ENCODE peak calls at places on chromosomes 13 and 19, in four cellular contexts. K is WTC11, M is K562, O is H1. E is an unnamed sample.

GRCh38 chr19:35099155-35099896 is 16.3 kb upstream of the FXYD3 start:
- DNase-seq in O (no peak), M (no peak), K (no peak), E (no peak)

GRCh38 chr19:2132731-2133490 is 18.5 kb downstream of the AP3D1 start:
- DNase-seq in M (no peak), O (no peak), K (no peak), E (no peak)

GRCh38 chr19:3866798-3867638 is 1.8 kb downstream of the ZFR2 start:
- DNase-seq in K (no peak), M (no peak), O (no peak), E (no peak)

GRCh38 chr19:15831626-15832025 is 16.2 kb upstream of the OR10H1 start:
- DNase-seq in O (no peak), K (no peak), M (no peak), E (no peak)

GRCh38 chr13:110293037-110293436 is 13.9 kb downstream of the COL4A1 start:
- DNase-seq in O (no peak), K (no peak), M (no peak), E (no peak)

GRCh38 chr19:2507109-2507508 is 31.2 kb downstream of the GADD45B start:
- DNase-seq in M (peak), K (no peak), O (no peak), E (no peak)

GRCh38 chr13:109293166-109293565 is 493.2 kb downstream of the IRS2 start:
- DNase-seq in O (no peak), M (no peak), K (no peak), E (no peak)

GRCh38 chr19:4988770-4989251 is 19.9 kb downstream of the KDM4B start:
- DNase-seq in M (no peak), O (no peak), K (no peak), E (no peak)

GRCh38 chr19:14004619-14005380 is 1.3 kb downstream of the RFX1 start:
- DNase-seq in M (peak), K (no peak), O (no peak), E (peak)

GRCh38 chr19:3411636-3412035 is 45.3 kb downstream of the NFIC start:
- DNase-seq in M (no peak), K (no peak), O (no peak), E (no peak)

GRCh38 chr13:98972059-98972458 is 5.8 kb downstream of the DOCK9 start:
- DNase-seq in O (no peak), K (no peak), M (no peak), E (no peak)

GRCh38 chr13:101149735-101150380 is 266.4 kb downstream of the NALCN start:
- DNase-seq in K (peak), M (no peak), O (no peak), E (no peak)

GRCh38 chr13:43305416-43305815 is 282.0 kb downstream of the DNAJC15 start:
- DNase-seq in O (no peak), K (no peak), M (no peak), E (no peak)

GRCh38 chr13:43307221-43307920 is 284.0 kb downstream of the DNAJC15 start:
- DNase-seq in O (no peak), K (no peak), M (no peak), E (no peak)

GRCh38 chr13:43309301-43309700 is 285.9 kb downstream of the DNAJC15 start:
- DNase-seq in M (no peak), O (no peak), K (no peak), E (no peak)

GRCh38 chr13:43306364-43306763 is 283.0 kb downstream of the DNAJC15 start:
- DNase-seq in O (no peak), M (no peak), K (no peak), E (no peak)

DNA sequence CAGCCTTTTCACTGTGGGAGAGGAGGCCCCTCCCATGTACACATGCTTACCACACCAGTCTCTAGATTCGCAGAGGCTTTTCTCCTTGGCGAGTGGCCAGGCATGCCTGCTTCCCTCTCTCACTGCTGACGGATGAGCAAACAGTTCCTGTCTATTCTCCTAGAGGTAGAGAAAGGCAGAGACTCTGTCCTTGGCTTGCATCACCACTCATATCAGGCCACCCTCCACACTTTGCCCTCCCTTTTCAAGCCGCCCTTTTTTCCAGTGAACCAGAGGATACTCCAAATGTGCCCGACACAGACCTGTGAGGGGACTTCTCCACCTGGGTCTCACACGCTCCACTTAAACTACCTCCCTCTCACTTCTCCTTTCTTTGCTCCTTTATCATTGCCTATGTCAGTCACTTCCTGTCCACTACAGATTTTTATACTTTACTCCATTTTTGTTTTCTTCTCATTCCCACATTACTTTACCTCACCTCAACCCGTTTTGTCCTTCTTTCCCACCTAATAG is 284.6 kb downstream of the DNAJC15 start:
- DNase-seq in M (no peak), O (no peak), K (no peak), E (peak)
- TF ChIP-seq ATF2 in M (no peak), O (no peak), K (no peak), E (no peak)

GRCh38 chr19:7734220-7735203 is 2.6 kb upstream of the CLEC4G start:
- DNase-seq in K (no peak), O (no peak), M (no peak), E (no peak)
- TF ChIP-seq ATF2 in K (no peak), O (no peak), M (no peak), E (no peak)

DNA sequence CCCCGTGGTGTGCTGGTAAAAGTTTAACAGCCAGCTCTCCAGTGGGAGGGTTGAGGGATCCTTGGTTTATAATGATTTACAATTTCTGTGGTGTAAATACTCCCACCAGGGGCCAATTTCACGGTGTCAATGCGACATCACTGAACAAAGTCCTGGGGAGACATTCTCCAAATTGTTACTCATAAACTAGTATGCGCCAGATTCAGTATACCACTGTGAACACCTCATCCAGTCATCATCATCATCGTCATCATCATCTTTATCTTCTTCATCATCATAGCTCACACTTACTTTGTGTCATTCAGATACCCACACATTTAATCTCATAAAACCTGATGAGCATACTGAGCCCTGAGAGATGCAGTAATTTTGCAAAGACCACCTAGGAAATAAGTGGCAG is 17.2 kb upstream of the TNFSF14 start:
- DNase-seq in O (no peak), M (no peak), K (no peak), E (no peak)
- TF ChIP-seq ATF2 in O (no peak), M (no peak), K (no peak), E (no peak)

GRCh38 chr13:59533561-59534337 is 630.0 kb downstream of the DIAPH3 start:
- DNase-seq in O (no peak), K (no peak), M (no peak), E (no peak)
- TF ChIP-seq ATF2 in O (no peak), K (no peak), M (no peak), E (no peak)

GRCh38 chr19:17171874-17172273 is 43.3 kb upstream of the USE1 start:
- DNase-seq in M (no peak), O (no peak), K (no peak), E (no peak)

GRCh38 chr19:17172624-17173345 is 42.4 kb upstream of the USE1 start:
- DNase-seq in M (no peak), O (no peak), K (no peak), E (no peak)

GRCh38 chr19:17165715-17166114 is 49.4 kb upstream of the USE1 start:
- DNase-seq in K (no peak), M (no peak), O (no peak), E (no peak)

GRCh38 chr19:17170538-17171297 is 44.4 kb upstream of the USE1 start:
- DNase-seq in M (no peak), O (no peak), K (no peak), E (no peak)
- TF ChIP-seq ATF2 in M (no peak), O (no peak), K (no peak), E (no peak)

DNA sequence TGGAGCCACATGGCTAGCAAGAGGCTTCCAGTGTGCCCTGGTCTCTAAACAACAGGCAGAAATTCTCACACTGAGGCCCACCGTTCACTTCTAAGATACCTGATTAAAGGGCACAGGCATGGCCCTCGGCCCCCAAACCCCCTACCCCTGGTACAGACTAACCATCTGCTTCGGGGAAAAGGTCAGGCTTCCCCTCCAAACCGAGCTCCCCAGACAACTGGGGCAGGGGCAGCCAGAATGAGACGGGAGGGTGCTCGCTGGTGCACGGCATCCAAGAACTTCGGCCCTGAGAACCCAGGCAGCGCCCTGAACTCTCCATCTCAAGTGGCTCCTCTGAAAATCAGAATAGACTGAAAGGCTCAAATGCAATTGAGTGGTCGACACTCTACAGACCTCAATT is 5.6 kb downstream of the PPP6R1 start:
- DNase-seq in M (no peak), K (no peak), O (no peak), E (no peak)
- TF ChIP-seq ATF2 in M (no peak), K (no peak), O (no peak), E (no peak)

GRCh38 chr13:113785051-113786010 is 26.3 kb downstream of the TMEM255B start:
- DNase-seq in M (no peak), K (no peak), O (no peak), E (no peak)
- TF ChIP-seq ATF2 in M (no peak), K (no peak), O (no peak), E (no peak)

GRCh38 chr13:93226065-93226622 is 463 bp upstream of the GPC6 start:
- DNase-seq in M (no peak), O (no peak), K (no peak), E (no peak)

GRCh38 chr13:93227906-93228801 is 1.5 kb downstream of the GPC6 start:
- DNase-seq in K (peak), O (no peak), M (peak), E (no peak)

GRCh38 chr13:93225610-93226009 is 997 bp upstream of the GPC6 start:
- DNase-seq in M (no peak), O (no peak), K (no peak), E (no peak)

GRCh38 chr13:93227280-93227905 is 786 bp downstream of the GPC6 start:
- DNase-seq in M (peak), K (peak), O (no peak), E (no peak)

GRCh38 chr13:93226623-93227279 is at the start of gene GPC6:
- DNase-seq in K (peak), M (peak), O (no peak), E (no peak)
- TF ChIP-seq ATF2 in K (no peak), M (no peak), O (no peak), E (no peak)

E was measured in GM12878.